ENCODE peak calls at places on chromosome 9, in nine cellular contexts. One of them, this sample, is unnamed.

GRCh38 chr9:6433405-6433804 is 20.4 kb downstream of the UHRF2 start:
- DNase-seq in SK-N-SH: no peak
- DNase-seq in osteocyte: no peak
- DNase-seq in HCT116: no peak
- DNase-seq in gastrocnemius medialis: no peak
- DNase-seq in fibroblast of pulmonary artery: peak
- DNase-seq in cardiac fibroblast: peak
- DNase-seq in HFFc6: peak
- DNase-seq in fibroblast of mammary gland: peak
- DNase-seq in this sample: no peak

GRCh38 chr9:83154087-83154736 is 91.3 kb upstream of the RASEF start:
- DNase-seq in SK-N-SH: no peak
- DNase-seq in fibroblast of mammary gland: peak
- DNase-seq in HCT116: no peak
- DNase-seq in fibroblast of pulmonary artery: peak
- DNase-seq in gastrocnemius medialis: peak
- DNase-seq in osteocyte: no peak
- DNase-seq in HFFc6: no peak
- DNase-seq in cardiac fibroblast: peak
- DNase-seq in this sample: no peak

GRCh38 chr9:8610256-8610655 is 810.7 kb upstream of the DMAC1 start:
- DNase-seq in HCT116: no peak
- DNase-seq in fibroblast of pulmonary artery: no peak
- DNase-seq in fibroblast of mammary gland: no peak
- DNase-seq in cardiac fibroblast: no peak
- DNase-seq in osteocyte: no peak
- DNase-seq in HFFc6: no peak
- DNase-seq in SK-N-SH: no peak
- DNase-seq in gastrocnemius medialis: no peak
- DNase-seq in this sample: no peak

GRCh38 chr9:36127652-36128244 is 8.8 kb upstream of the GLIPR2 start:
- DNase-seq in HFFc6: no peak
- DNase-seq in fibroblast of pulmonary artery: no peak
- DNase-seq in HCT116: no peak
- DNase-seq in gastrocnemius medialis: no peak
- DNase-seq in cardiac fibroblast: no peak
- DNase-seq in SK-N-SH: no peak
- DNase-seq in osteocyte: peak
- DNase-seq in fibroblast of mammary gland: no peak
- DNase-seq in this sample: peak

GRCh38 chr9:121738391-121738790 is 87.0 kb downstream of the DAB2IP start:
- DNase-seq in HFFc6: no peak
- DNase-seq in SK-N-SH: no peak
- DNase-seq in fibroblast of mammary gland: no peak
- DNase-seq in gastrocnemius medialis: no peak
- DNase-seq in osteocyte: no peak
- DNase-seq in HCT116: no peak
- DNase-seq in cardiac fibroblast: no peak
- DNase-seq in fibroblast of pulmonary artery: no peak
- DNase-seq in this sample: no peak

GRCh38 chr9:78234810-78235209 is 1.1 kb upstream of the CEP78 start:
- DNase-seq in osteocyte: no peak
- DNase-seq in HCT116: no peak
- DNase-seq in HFFc6: no peak
- DNase-seq in fibroblast of mammary gland: peak
- DNase-seq in gastrocnemius medialis: no peak
- DNase-seq in cardiac fibroblast: peak
- DNase-seq in SK-N-SH: no peak
- DNase-seq in fibroblast of pulmonary artery: peak
- DNase-seq in this sample: no peak

GRCh38 chr9:127966416-127967150 is 14.2 kb downstream of the EEIG1 start:
- DNase-seq in SK-N-SH: peak
- DNase-seq in cardiac fibroblast: no peak
- DNase-seq in fibroblast of mammary gland: no peak
- DNase-seq in HFFc6: no peak
- DNase-seq in fibroblast of pulmonary artery: no peak
- DNase-seq in HCT116: no peak
- DNase-seq in gastrocnemius medialis: no peak
- DNase-seq in osteocyte: no peak
- DNase-seq in this sample: no peak

GRCh38 chr9:109254317-109254716 is 66.5 kb downstream of the EPB41L4B start:
- DNase-seq in osteocyte: no peak
- DNase-seq in fibroblast of pulmonary artery: peak
- DNase-seq in cardiac fibroblast: peak
- DNase-seq in HCT116: no peak
- DNase-seq in HFFc6: peak
- DNase-seq in gastrocnemius medialis: no peak
- DNase-seq in fibroblast of mammary gland: peak
- DNase-seq in SK-N-SH: no peak
- DNase-seq in this sample: no peak

GRCh38 chr9:93105620-93106019 is 9.6 kb downstream of the CARD19 start:
- DNase-seq in gastrocnemius medialis: no peak
- DNase-seq in HFFc6: no peak
- DNase-seq in HCT116: no peak
- DNase-seq in fibroblast of mammary gland: no peak
- DNase-seq in osteocyte: no peak
- DNase-seq in fibroblast of pulmonary artery: no peak
- DNase-seq in SK-N-SH: no peak
- DNase-seq in cardiac fibroblast: no peak
- DNase-seq in this sample: no peak

GRCh38 chr9:5608298-5609254 is 20.3 kb upstream of the RIC1 start:
- DNase-seq in gastrocnemius medialis: peak
- DNase-seq in fibroblast of pulmonary artery: peak
- DNase-seq in HFFc6: no peak
- DNase-seq in fibroblast of mammary gland: peak
- DNase-seq in HCT116: no peak
- DNase-seq in SK-N-SH: no peak
- DNase-seq in cardiac fibroblast: peak
- DNase-seq in osteocyte: no peak
- DNase-seq in this sample: no peak

GRCh38 chr9:7894231-7894630 is 94.7 kb upstream of the DMAC1 start:
- DNase-seq in cardiac fibroblast: no peak
- DNase-seq in HCT116: no peak
- DNase-seq in SK-N-SH: no peak
- DNase-seq in gastrocnemius medialis: no peak
- DNase-seq in HFFc6: no peak
- DNase-seq in fibroblast of pulmonary artery: no peak
- DNase-seq in fibroblast of mammary gland: no peak
- DNase-seq in osteocyte: no peak
- DNase-seq in this sample: no peak

GRCh38 chr9:33239922-33240321 is at the start of gene SPINK4:
- DNase-seq in fibroblast of pulmonary artery: no peak
- DNase-seq in osteocyte: no peak
- DNase-seq in HCT116: no peak
- DNase-seq in cardiac fibroblast: no peak
- DNase-seq in HFFc6: no peak
- DNase-seq in fibroblast of mammary gland: no peak
- DNase-seq in SK-N-SH: peak
- DNase-seq in gastrocnemius medialis: peak
- DNase-seq in this sample: no peak

GRCh38 chr9:135228345-135228982 is 141.0 kb downstream of the OLFM1 start:
- DNase-seq in fibroblast of pulmonary artery: no peak
- DNase-seq in gastrocnemius medialis: no peak
- DNase-seq in osteocyte: no peak
- DNase-seq in HFFc6: no peak
- DNase-seq in SK-N-SH: no peak
- DNase-seq in HCT116: no peak
- DNase-seq in fibroblast of mammary gland: no peak
- DNase-seq in cardiac fibroblast: no peak
- DNase-seq in this sample: no peak

GRCh38 chr9:131654857-131655577 is 84.9 kb downstream of the RAPGEF1 start:
- DNase-seq in fibroblast of pulmonary artery: no peak
- DNase-seq in osteocyte: no peak
- DNase-seq in gastrocnemius medialis: no peak
- DNase-seq in fibroblast of mammary gland: no peak
- DNase-seq in HFFc6: no peak
- DNase-seq in cardiac fibroblast: no peak
- DNase-seq in HCT116: no peak
- DNase-seq in SK-N-SH: no peak
- DNase-seq in this sample: no peak

GRCh38 chr9:130254753-130255637 is 10.6 kb upstream of the HMCN2 start:
- DNase-seq in fibroblast of mammary gland: no peak
- DNase-seq in gastrocnemius medialis: no peak
- DNase-seq in cardiac fibroblast: no peak
- DNase-seq in HFFc6: no peak
- DNase-seq in HCT116: no peak
- DNase-seq in fibroblast of pulmonary artery: no peak
- DNase-seq in osteocyte: no peak
- DNase-seq in SK-N-SH: no peak
- DNase-seq in this sample: no peak

GRCh38 chr9:4297151-4297794 is 2.6 kb downstream of the GLIS3 start:
- DNase-seq in SK-N-SH: peak
- DNase-seq in HCT116: peak
- DNase-seq in osteocyte: peak
- DNase-seq in gastrocnemius medialis: peak
- DNase-seq in cardiac fibroblast: peak
- DNase-seq in fibroblast of mammary gland: peak
- DNase-seq in fibroblast of pulmonary artery: peak
- DNase-seq in HFFc6: peak
- DNase-seq in this sample: peak

GRCh38 chr9:4297795-4298254 is 2.0 kb downstream of the GLIS3 start:
- DNase-seq in fibroblast of pulmonary artery: peak
- DNase-seq in fibroblast of mammary gland: peak
- DNase-seq in osteocyte: peak
- DNase-seq in HCT116: no peak
- DNase-seq in cardiac fibroblast: peak
- DNase-seq in SK-N-SH: peak
- DNase-seq in HFFc6: peak
- DNase-seq in gastrocnemius medialis: peak
- DNase-seq in this sample: peak

GRCh38 chr9:4301302-4301701 is 1.4 kb upstream of the GLIS3 start:
- DNase-seq in gastrocnemius medialis: no peak
- DNase-seq in cardiac fibroblast: peak
- DNase-seq in HFFc6: peak
- DNase-seq in fibroblast of mammary gland: peak
- DNase-seq in HCT116: no peak
- DNase-seq in fibroblast of pulmonary artery: peak
- DNase-seq in SK-N-SH: no peak
- DNase-seq in osteocyte: no peak
- DNase-seq in this sample: no peak

GRCh38 chr9:4298255-4299005 is 1.4 kb downstream of the GLIS3 start:
- DNase-seq in SK-N-SH: peak
- DNase-seq in cardiac fibroblast: peak
- DNase-seq in osteocyte: no peak
- DNase-seq in fibroblast of mammary gland: peak
- DNase-seq in HCT116: no peak
- DNase-seq in fibroblast of pulmonary artery: no peak
- DNase-seq in gastrocnemius medialis: peak
- DNase-seq in HFFc6: peak
- DNase-seq in this sample: peak

GRCh38 chr9:4299006-4299795 is 667 bp downstream of the GLIS3 start:
- DNase-seq in fibroblast of pulmonary artery: peak
- DNase-seq in osteocyte: no peak
- DNase-seq in cardiac fibroblast: peak
- DNase-seq in HCT116: no peak
- DNase-seq in HFFc6: peak
- DNase-seq in gastrocnemius medialis: peak
- DNase-seq in SK-N-SH: peak
- DNase-seq in fibroblast of mammary gland: peak
- DNase-seq in this sample: no peak
- TF ChIP-seq CTCF in fibroblast of pulmonary artery: no peak
- TF ChIP-seq CTCF in osteocyte: no peak
- TF ChIP-seq CTCF in cardiac fibroblast: no peak
- TF ChIP-seq CTCF in HCT116: no peak
- TF ChIP-seq CTCF in HFFc6: no peak
- TF ChIP-seq CTCF in gastrocnemius medialis: no peak
- TF ChIP-seq CTCF in SK-N-SH: no peak
- TF ChIP-seq CTCF in fibroblast of mammary gland: no peak
- TF ChIP-seq CTCF in this sample: no peak

GRCh38 chr9:134193912-134194535 is 29.7 kb upstream of the RNU6ATAC start:
- DNase-seq in cardiac fibroblast: no peak
- DNase-seq in HFFc6: no peak
- DNase-seq in SK-N-SH: peak
- DNase-seq in gastrocnemius medialis: peak
- DNase-seq in fibroblast of mammary gland: no peak
- DNase-seq in osteocyte: no peak
- DNase-seq in fibroblast of pulmonary artery: no peak
- DNase-seq in HCT116: no peak
- DNase-seq in this sample: no peak
- TF ChIP-seq CTCF in cardiac fibroblast: no peak
- TF ChIP-seq CTCF in HFFc6: no peak
- TF ChIP-seq CTCF in SK-N-SH: no peak
- TF ChIP-seq CTCF in gastrocnemius medialis: no peak
- TF ChIP-seq CTCF in fibroblast of mammary gland: no peak
- TF ChIP-seq CTCF in osteocyte: no peak
- TF ChIP-seq CTCF in fibroblast of pulmonary artery: no peak
- TF ChIP-seq CTCF in HCT116: no peak
- TF ChIP-seq CTCF in this sample: no peak

GRCh38 chr9:107895524-107896001 is 406.0 kb upstream of the KLF4 start:
- DNase-seq in gastrocnemius medialis: no peak
- DNase-seq in HCT116: no peak
- DNase-seq in fibroblast of pulmonary artery: no peak
- DNase-seq in osteocyte: no peak
- DNase-seq in HFFc6: no peak
- DNase-seq in cardiac fibroblast: no peak
- DNase-seq in fibroblast of mammary gland: peak
- DNase-seq in SK-N-SH: no peak
- DNase-seq in this sample: no peak
- TF ChIP-seq CTCF in gastrocnemius medialis: no peak
- TF ChIP-seq CTCF in HCT116: no peak
- TF ChIP-seq CTCF in fibroblast of pulmonary artery: no peak
- TF ChIP-seq CTCF in osteocyte: no peak
- TF ChIP-seq CTCF in HFFc6: no peak
- TF ChIP-seq CTCF in cardiac fibroblast: no peak
- TF ChIP-seq CTCF in fibroblast of mammary gland: no peak
- TF ChIP-seq CTCF in SK-N-SH: no peak
- TF ChIP-seq CTCF in this sample: no peak

GRCh38 chr9:14908221-14909206 is 1.7 kb downstream of the FREM1 start:
- DNase-seq in SK-N-SH: no peak
- DNase-seq in cardiac fibroblast: no peak
- DNase-seq in fibroblast of pulmonary artery: no peak
- DNase-seq in HCT116: no peak
- DNase-seq in osteocyte: no peak
- DNase-seq in HFFc6: no peak
- DNase-seq in gastrocnemius medialis: no peak
- DNase-seq in fibroblast of mammary gland: no peak
- DNase-seq in this sample: no peak
- TF ChIP-seq CTCF in SK-N-SH: no peak
- TF ChIP-seq CTCF in cardiac fibroblast: no peak
- TF ChIP-seq CTCF in fibroblast of pulmonary artery: no peak
- TF ChIP-seq CTCF in HCT116: no peak
- TF ChIP-seq CTCF in osteocyte: no peak
- TF ChIP-seq CTCF in HFFc6: no peak
- TF ChIP-seq CTCF in gastrocnemius medialis: no peak
- TF ChIP-seq CTCF in fibroblast of mammary gland: no peak
- TF ChIP-seq CTCF in this sample: no peak

This sample was measured in CD14-positive monocyte.